ENCODE peak calls at places on chromosome 6, in six cellular contexts. G is mucosa of descending colon, D is kidney, P is astrocyte, X is fibroblast of lung, S is GM12878. E is an unnamed sample.

GRCh38 chr6:157867155-157867559 is 44.1 kb downstream of the SNX9 start:
- DNase-seq in X (peak; percentile 55), G (no peak), D (no peak), P (peak; percentile 41), S (no peak), E (no peak)

GRCh38 chr6:151440930-151441329 is 11.0 kb downstream of the RMND1 start:
- DNase-seq in D (no peak), P (peak; percentile 15), X (peak; percentile 34), S (no peak), G (no peak), E (no peak)

GRCh38 chr6:11755725-11756124 is 22.9 kb downstream of the ADTRP start:
- DNase-seq in D (no peak), S (no peak), P (no peak), G (no peak), X (no peak), E (no peak)

GRCh38 chr6:76701610-76702009 is 629.1 kb upstream of the IMPG1 start:
- DNase-seq in P (no peak), X (no peak), S (no peak), D (no peak), G (no peak), E (no peak)

GRCh38 chr6:150761771-150762170 is 103.7 kb upstream of the MTHFD1L start:
- DNase-seq in X (peak; percentile 82), D (no peak), S (no peak), G (no peak), P (peak; percentile 80), E (no peak)

GRCh38 chr6:97097068-97098047 is 172.8 kb downstream of the KLHL32 start:
- DNase-seq in S (no peak), X (no peak), D (no peak), P (no peak), G (no peak), E (no peak)

GRCh38 chr6:22764521-22764920 is 195.2 kb downstream of the HDGFL1 start:
- DNase-seq in G (no peak), D (no peak), X (peak; percentile 86), S (no peak), P (peak; percentile 82), E (peak; percentile 35)

GRCh38 chr6:147022041-147022440 is 182.2 kb upstream of the STXBP5 start:
- DNase-seq in X (peak; percentile 89), S (no peak), G (no peak), P (peak; percentile 88), D (no peak), E (peak; percentile 60)

GRCh38 chr6:30612213-30612612 is 4.8 kb downstream of the PPP1R10 start:
- DNase-seq in D (no peak), P (peak; percentile 23), X (peak; percentile 29), S (no peak), G (no peak), E (no peak)

GRCh38 chr6:37657117-37657886 is 40.4 kb downstream of the MDGA1 start:
- DNase-seq in D (no peak), G (no peak), P (peak; percentile 28), S (no peak), X (peak; percentile 55), E (peak; percentile 75)

GRCh38 chr6:119511024-119511423 is 161.5 kb upstream of the MAN1A1 start:
- DNase-seq in D (no peak), P (no peak), X (no peak), G (no peak), S (no peak), E (no peak)

GRCh38 chr6:63441266-63441956 is 121.6 kb upstream of the LGSN start:
- DNase-seq in G (no peak), S (no peak), D (no peak), P (no peak), X (no peak), E (no peak)

GRCh38 chr6:8831366-8832152 is 396.2 kb upstream of the SLC35B3 start:
- DNase-seq in D (no peak), S (no peak), X (no peak), G (no peak), P (no peak), E (no peak)

GRCh38 chr6:146200136-146200708 is 171.4 kb downstream of the GRM1 start:
- DNase-seq in G (no peak), S (no peak), D (no peak), P (peak; percentile 10), X (peak; percentile 29), E (no peak)

GRCh38 chr6:32070814-32071466 is 32.7 kb downstream of the CYP21A2 start:
- DNase-seq in P (no peak), S (no peak), X (no peak), G (peak; percentile 53), D (no peak), E (no peak)

GRCh38 chr6:44966449-44967091 is 361.6 kb upstream of the RUNX2 start:
- DNase-seq in P (peak; percentile 96), S (no peak), X (peak; percentile 97), G (no peak), D (no peak), E (peak; percentile 91)

GRCh38 chr6:125114248-125114858 is 39.2 kb upstream of the TPD52L1 start:
- DNase-seq in G (no peak), S (no peak), P (no peak), D (no peak), X (peak; percentile 42), E (peak; percentile 27)

GRCh38 chr6:86775893-86776292 is 161.4 kb upstream of the HTR1E start:
- DNase-seq in P (no peak), D (no peak), S (no peak), X (no peak), G (no peak), E (no peak)

GRCh38 chr6:18326980-18327379 is 60.2 kb upstream of the RNF144B start:
- DNase-seq in S (no peak), D (no peak), P (no peak), X (no peak), G (no peak), E (no peak)

GRCh38 chr6:11207199-11207968 is 25.1 kb downstream of the NEDD9 start:
- DNase-seq in P (peak; percentile 100), S (no peak), D (no peak), X (peak; percentile 100), G (no peak), E (peak; percentile 100)

GRCh38 chr6:33481192-33481591 is 26.8 kb downstream of the ZBTB9 start:
- DNase-seq in S (no peak), D (no peak), G (no peak), P (no peak), X (no peak), E (no peak)

GRCh38 chr6:122405417-122405816 is 6.0 kb downstream of the HSF2 start:
- DNase-seq in X (peak; percentile 21), S (no peak), G (no peak), P (peak; percentile 6), D (no peak), E (no peak)

GRCh38 chr6:93423542-93423941 is 4.2 kb upstream of the EPHA7 start:
- DNase-seq in X (peak; percentile 37), S (no peak), G (no peak), D (no peak), P (peak; percentile 18), E (no peak)

GRCh38 chr6:144559865-144560603 is 274.9 kb downstream of the UTRN start:
- DNase-seq in P (peak; percentile 53), D (no peak), G (no peak), S (no peak), X (peak; percentile 72), E (no peak)

GRCh38 chr6:132414332-132414731 is 13.1 kb upstream of the MOXD1 start:
- DNase-seq in P (no peak), D (no peak), S (no peak), G (no peak), X (no peak), E (no peak)

GRCh38 chr6:138798028-138798427 is 2.1 kb downstream of the ECT2L start:
- DNase-seq in X (no peak), D (no peak), G (no peak), P (no peak), S (no peak), E (no peak)

GRCh38 chr6:84182001-84182400 is 45.4 kb downstream of the CEP162 start:
- DNase-seq in G (no peak), D (no peak), X (no peak), S (no peak), P (no peak), E (no peak)
- H3K4me1 ChIP-seq in G (no peaks in the 10 kb centered on the region), D (no peaks in the 10 kb centered on the region), X (no peaks in the 10 kb centered on the region), S (no peaks in the 10 kb centered on the region), P (no peaks in the 10 kb centered on the region), E (no peaks in the 10 kb centered on the region)

GRCh38 chr6:42045538-42046460 is 4.5 kb upstream of the TAF8 start:
- DNase-seq in X (peak; percentile 74), G (peak; percentile 98), D (peak; percentile 99), P (peak; percentile 61), S (peak; percentile 62), E (peak; percentile 87)

GRCh38 chr6:42047220-42047590 is 3.1 kb upstream of the TAF8 start:
- DNase-seq in P (no peak), S (no peak), G (no peak), D (no peak), X (no peak), E (no peak)

GRCh38 chr6:42046491-42047219 is 3.7 kb upstream of the TAF8 start:
- DNase-seq in X (peak; percentile 55), P (peak; percentile 44), S (no peak), D (no peak), G (no peak), E (no peak)

GRCh38 chr6:42049116-42049809 is 1.1 kb upstream of the TAF8 start:
- DNase-seq in G (peak; percentile 79), D (peak; percentile 83), S (no peak), X (no peak), P (no peak), E (no peak)

DNA sequence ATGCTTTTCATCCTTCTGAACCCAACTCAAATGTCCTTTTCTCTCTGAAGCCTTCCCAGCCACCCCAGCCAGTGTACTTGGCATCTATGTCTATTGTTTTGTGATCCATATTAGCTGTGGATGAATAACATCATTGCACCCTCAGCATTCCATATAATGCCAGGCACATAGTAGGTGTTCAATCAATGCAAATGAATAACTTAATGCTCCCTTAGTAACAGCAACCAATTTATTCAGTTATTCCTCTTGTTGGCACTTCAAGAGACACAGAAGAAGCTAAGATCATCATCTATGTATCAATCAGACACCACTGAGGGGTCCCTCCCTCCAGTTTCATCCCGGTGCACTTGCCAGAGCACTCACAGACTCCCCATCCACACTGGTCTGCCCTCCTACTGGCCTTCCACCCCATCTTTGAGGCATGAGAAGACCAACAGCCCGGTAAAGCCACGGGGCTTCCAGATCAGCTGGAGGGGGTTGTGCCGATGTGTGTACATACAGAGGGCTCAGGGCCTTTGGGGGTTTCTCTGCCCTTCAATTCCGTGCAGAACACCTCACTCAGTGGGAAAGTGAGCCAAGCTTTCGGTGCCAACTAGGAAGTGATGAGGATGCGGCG is 2.4 kb upstream of the TAF8 start:
- DNase-seq in P (no peak), S (no peak), G (no peak), D (no peak), X (no peak), E (no peak)
- H3K4me1 ChIP-seq in P (peaks cover 21% of the 10 kb centered on the region), S (peaks cover 43% of the 10 kb centered on the region), G (peaks cover 40% of the 10 kb centered on the region), D (peaks cover 21% of the 10 kb centered on the region), X (peaks cover 18% of the 10 kb centered on the region), E (peaks cover 18% of the 10 kb centered on the region)

GRCh38 chr6:166588691-166589333 is 2.3 kb upstream of the RAMACL start:
- DNase-seq in P (peak; percentile 84), X (peak; percentile 85), G (no peak), S (peak; percentile 48), D (peak; percentile 82), E (no peak)
- H3K4me1 ChIP-seq in P (peaks cover 36% of the 10 kb centered on the region), X (peaks cover 6% of the 10 kb centered on the region), G (peaks cover 6% of the 10 kb centered on the region), S (peaks cover 32% of the 10 kb centered on the region), D (peaks cover 9% of the 10 kb centered on the region), E (peaks cover 5% of the 10 kb centered on the region)

DNA sequence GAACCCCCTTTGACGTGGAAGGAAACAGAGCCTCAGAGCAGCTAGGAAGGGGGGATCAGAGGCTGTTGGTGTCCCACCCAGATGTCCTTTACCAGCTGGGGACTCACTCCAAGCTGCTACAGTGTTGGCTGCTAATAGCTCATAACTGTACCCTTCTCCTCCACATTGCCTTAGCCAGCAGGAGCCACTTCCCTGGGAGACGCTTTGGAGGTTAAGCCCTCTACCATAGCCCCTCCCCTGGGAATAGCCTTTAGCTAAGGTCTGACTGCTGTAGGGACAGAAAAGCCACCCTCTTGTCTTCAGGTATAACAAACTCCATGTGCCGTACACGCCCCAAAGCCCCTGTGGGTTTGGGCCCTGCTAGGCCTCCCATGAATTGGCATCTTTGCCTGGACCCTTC is 238.6 kb downstream of the LRFN2 start:
- DNase-seq in X (no peak), S (no peak), G (no peak), P (no peak), D (no peak), E (no peak)
- H3K4me1 ChIP-seq in X (no peaks in the 10 kb centered on the region), S (no peaks in the 10 kb centered on the region), G (no peaks in the 10 kb centered on the region), P (peaks cover 29% of the 10 kb centered on the region), D (no peaks in the 10 kb centered on the region), E (no peaks in the 10 kb centered on the region)